ENCODE peak calls at places on chromosomes 12 and 14, in seven cellular contexts. E is prostate gland, F is stomach, Z is HepG2, X is ascending aorta, S is H9, J is neural progenitor cell. L is an unnamed sample.

GRCh38 chr14:89849931-89850330 is 104.6 kb downstream of the EFCAB11 start:
- DNase-seq in E (no peak), F (no peak), Z (no peak), X (no peak), S (no peak), J (no peak), L (no peak)

GRCh38 chr12:45621703-45622102 is 107.8 kb upstream of the ARID2 start:
- DNase-seq in E (no peak), F (no peak), Z (no peak), X (no peak), S (no peak), J (no peak), L (no peak)

GRCh38 chr12:31406345-31406744 is 80.4 kb upstream of the SINHCAF start:
- DNase-seq in E (no peak), F (no peak), Z (no peak), X (no peak), S (no peak), J (no peak), L (no peak)

GRCh38 chr14:94473666-94474410 is 2.2 kb downstream of the SERPINA9 start:
- DNase-seq in E (no peak), F (no peak), Z (no peak), X (no peak), S (peak; percentile 5), J (no peak), L (no peak)

GRCh38 chr12:91687052-91688017 is 458.3 kb downstream of the BTG1 start:
- DNase-seq in E (no peak), F (no peak), Z (no peak), X (no peak), S (no peak), J (no peak), L (no peak)

GRCh38 chr12:59928416-59928815 is 332.6 kb downstream of the SLC16A7 start:
- DNase-seq in E (no peak), F (peak; percentile 75), Z (no peak), X (no peak), S (no peak), J (no peak), L (no peak)

GRCh38 chr14:54108481-54109471 is 152.2 kb upstream of the BMP4 start:
- DNase-seq in E (no peak), F (no peak), Z (peak; percentile 96), X (no peak), S (no peak), J (no peak), L (no peak)

GRCh38 chr14:42228611-42229010 is 621.9 kb downstream of the LRFN5 start:
- DNase-seq in E (no peak), F (no peak), Z (no peak), X (no peak), S (no peak), J (no peak), L (no peak)

GRCh38 chr12:47527816-47528215 is 178.0 kb downstream of the RPAP3 start:
- DNase-seq in E (no peak), F (no peak), Z (no peak), X (no peak), S (no peak), J (no peak), L (no peak)

GRCh38 chr12:116141110-116141832 is 136.2 kb downstream of the MED13L start:
- DNase-seq in E (no peak), F (no peak), Z (no peak), X (no peak), S (no peak), J (no peak), L (no peak)
- H3K4me1 ChIP-seq in E (peaks cover 4% of the 10 kb centered on the region), F (peaks cover 91% of the 10 kb centered on the region), Z (peaks cover 33% of the 10 kb centered on the region), X (peaks cover 14% of the 10 kb centered on the region), S (peaks cover 12% of the 10 kb centered on the region), J (peaks cover 24% of the 10 kb centered on the region), L (peaks cover 94% of the 10 kb centered on the region)

DNA sequence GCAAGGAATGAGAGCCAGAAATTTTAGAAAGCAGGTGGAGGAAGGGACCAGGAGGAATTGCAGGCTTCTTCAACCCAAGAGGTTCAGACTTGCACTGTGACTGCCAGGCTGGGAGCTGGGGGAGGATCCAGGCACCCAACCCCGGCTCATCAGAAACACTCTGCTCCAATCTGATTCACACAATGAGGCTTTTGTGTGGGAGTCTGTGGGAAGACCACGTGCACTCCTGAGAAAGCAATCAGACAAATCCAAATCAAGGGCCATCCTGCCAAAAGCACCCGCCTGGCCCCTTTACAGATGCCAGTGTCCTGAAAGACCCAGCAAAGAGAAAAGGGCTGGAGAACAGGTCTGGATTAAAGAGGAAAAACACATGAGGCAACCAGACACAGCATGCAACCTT is 16.0 kb downstream of the SCARB1 start:
- DNase-seq in E (peak; percentile 53), F (no peak), Z (peak; percentile 63), X (no peak), S (no peak), J (no peak), L (no peak)
- TF ChIP-seq CTCF in E (no peak), F (no peak), Z (no peak), X (no peak), S (no peak), J (no peak), L (no peak)

DNA sequence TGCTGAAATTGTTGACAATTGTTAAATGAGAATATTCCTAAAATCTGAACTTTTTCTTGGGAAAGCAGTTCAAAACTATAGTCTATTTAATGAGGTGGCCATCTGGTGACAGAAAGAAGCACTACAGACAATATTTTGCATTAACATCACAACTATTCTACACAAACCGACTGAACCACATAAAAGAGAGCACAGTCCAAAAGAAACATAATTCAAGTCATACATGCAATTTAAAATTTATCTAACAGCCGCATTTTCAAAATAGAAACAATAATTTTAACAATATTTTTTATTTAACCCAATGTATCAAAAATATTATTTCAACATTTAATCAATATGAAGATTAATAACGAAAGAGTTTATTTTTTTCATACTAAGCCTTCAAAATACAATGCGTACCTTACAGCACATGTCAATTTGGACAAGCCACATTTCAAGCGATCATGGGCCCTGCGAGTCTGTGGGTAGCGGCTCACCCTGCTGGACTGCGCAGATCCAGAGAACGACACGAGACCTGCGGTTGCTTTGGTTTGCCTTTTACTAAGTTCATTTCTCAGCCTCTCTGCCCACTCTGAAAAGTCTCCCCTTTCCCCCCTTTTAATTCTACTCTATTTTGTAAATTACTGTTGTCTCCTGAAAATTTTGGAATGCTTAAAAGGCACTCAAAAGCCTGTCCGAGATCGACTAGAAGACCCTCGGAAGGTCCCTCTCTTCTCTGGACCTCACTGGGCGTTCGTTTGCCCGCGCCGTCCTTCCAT is 941 bp upstream of the LRRC9 start:
- DNase-seq in E (peak; percentile 17), F (no peak), Z (peak; percentile 32), X (no peak), S (no peak), J (peak; percentile 48), L (no peak)
- H3K27ac ChIP-seq in E (peak overlapping the region; percentile 60), F (no peak overlapping the region), Z (peak overlapping the region; percentile 90), X (no peak overlapping the region), S (peak overlapping the region; percentile 89), J (peak overlapping the region; percentile 77), L (no peak overlapping the region)

GRCh38 chr12:53501615-53502181 is 615 bp downstream of the TARBP2 start:
- DNase-seq in E (no peak), F (no peak), Z (no peak), X (no peak), S (no peak), J (no peak), L (no peak)

GRCh38 chr12:53500776-53501614 is at the start of gene TARBP2:
- DNase-seq in E (peak; percentile 99), F (peak; percentile 99), Z (peak; percentile 99), X (peak; percentile 98), S (peak; percentile 100), J (peak; percentile 99), L (peak; percentile 100)

GRCh38 chr12:53499261-53500118 is at the start of gene MAP3K12:
- DNase-seq in E (no peak), F (peak; percentile 48), Z (no peak), X (no peak), S (peak; percentile 84), J (peak; percentile 89), L (peak; percentile 90)

GRCh38 chr12:53498235-53498630 is 1.0 kb downstream of the MAP3K12 start:
- DNase-seq in E (no peak), F (no peak), Z (no peak), X (no peak), S (no peak), J (no peak), L (no peak)

GRCh38 chr12:53500119-53500775 is 836 bp upstream of the TARBP2 start:
- DNase-seq in E (no peak), F (peak; percentile 50), Z (peak; percentile 44), X (no peak), S (no peak), J (peak; percentile 46), L (peak; percentile 92)
- H3K4me1 ChIP-seq in E (peaks cover 9% of the 10 kb centered on the region), F (peaks cover 69% of the 10 kb centered on the region), Z (peaks cover 54% of the 10 kb centered on the region), X (peaks cover 17% of the 10 kb centered on the region), S (peaks cover 6% of the 10 kb centered on the region), J (peaks cover 47% of the 10 kb centered on the region), L (peaks cover 50% of the 10 kb centered on the region)

L was measured in tibial artery.